ENCODE peak calls at places on chromosome 18, in nine cellular contexts. One of them, this sample, is unnamed.

GRCh38 chr18:31657823-31658669 is 26.3 kb downstream of the B4GALT6 start:
- DNase-seq in GM23248: no peak
- DNase-seq in Calu3: no peak
- DNase-seq in pons: no peak
- DNase-seq in kidney glomerular epithelial cell: no peak
- DNase-seq in astrocyte of the spinal cord: peak
- DNase-seq in stimulated activated CD8-positive, alpha-beta memory T cell treated with anti-CD3 and anti-CD28 coated beads, Interleukin-15, amount 100 ng/mL, for 24 hours: no peak
- DNase-seq in activated effector memory CD4-positive, alpha-beta T cell treated with anti-CD3 and anti-CD28 coated beads, Interleukin-2, amount 50 U/mL, for 16 hours: peak
- DNase-seq in tibial artery: no peak
- DNase-seq in this sample: no peak

GRCh38 chr18:40313030-40313642 is 1641.9 kb upstream of the PIK3C3 start:
- DNase-seq in GM23248: no peak
- DNase-seq in Calu3: no peak
- DNase-seq in pons: no peak
- DNase-seq in kidney glomerular epithelial cell: no peak
- DNase-seq in astrocyte of the spinal cord: no peak
- DNase-seq in stimulated activated CD8-positive, alpha-beta memory T cell treated with anti-CD3 and anti-CD28 coated beads, Interleukin-15, amount 100 ng/mL, for 24 hours: no peak
- DNase-seq in activated effector memory CD4-positive, alpha-beta T cell treated with anti-CD3 and anti-CD28 coated beads, Interleukin-2, amount 50 U/mL, for 16 hours: no peak
- DNase-seq in tibial artery: no peak
- DNase-seq in this sample: no peak

GRCh38 chr18:48136051-48136543 is 205.6 kb upstream of the SMAD2 start:
- DNase-seq in GM23248: no peak
- DNase-seq in Calu3: no peak
- DNase-seq in pons: no peak
- DNase-seq in kidney glomerular epithelial cell: no peak
- DNase-seq in astrocyte of the spinal cord: no peak
- DNase-seq in stimulated activated CD8-positive, alpha-beta memory T cell treated with anti-CD3 and anti-CD28 coated beads, Interleukin-15, amount 100 ng/mL, for 24 hours: no peak
- DNase-seq in activated effector memory CD4-positive, alpha-beta T cell treated with anti-CD3 and anti-CD28 coated beads, Interleukin-2, amount 50 U/mL, for 16 hours: peak
- DNase-seq in tibial artery: no peak
- DNase-seq in this sample: no peak

GRCh38 chr18:63088262-63088661 is 231.3 kb downstream of the BCL2 start:
- DNase-seq in GM23248: no peak
- DNase-seq in Calu3: no peak
- DNase-seq in pons: no peak
- DNase-seq in kidney glomerular epithelial cell: no peak
- DNase-seq in astrocyte of the spinal cord: no peak
- DNase-seq in stimulated activated CD8-positive, alpha-beta memory T cell treated with anti-CD3 and anti-CD28 coated beads, Interleukin-15, amount 100 ng/mL, for 24 hours: no peak
- DNase-seq in activated effector memory CD4-positive, alpha-beta T cell treated with anti-CD3 and anti-CD28 coated beads, Interleukin-2, amount 50 U/mL, for 16 hours: no peak
- DNase-seq in tibial artery: no peak
- DNase-seq in this sample: no peak

GRCh38 chr18:10860382-10860781 is 289.0 kb downstream of the PIEZO2 start:
- DNase-seq in GM23248: no peak
- DNase-seq in Calu3: no peak
- DNase-seq in pons: no peak
- DNase-seq in kidney glomerular epithelial cell: no peak
- DNase-seq in astrocyte of the spinal cord: no peak
- DNase-seq in stimulated activated CD8-positive, alpha-beta memory T cell treated with anti-CD3 and anti-CD28 coated beads, Interleukin-15, amount 100 ng/mL, for 24 hours: no peak
- DNase-seq in activated effector memory CD4-positive, alpha-beta T cell treated with anti-CD3 and anti-CD28 coated beads, Interleukin-2, amount 50 U/mL, for 16 hours: no peak
- DNase-seq in tibial artery: no peak
- DNase-seq in this sample: no peak

GRCh38 chr18:33562741-33563140 is 15.3 kb upstream of the ASXL3 start:
- DNase-seq in GM23248: no peak
- DNase-seq in Calu3: no peak
- DNase-seq in pons: no peak
- DNase-seq in kidney glomerular epithelial cell: no peak
- DNase-seq in astrocyte of the spinal cord: no peak
- DNase-seq in stimulated activated CD8-positive, alpha-beta memory T cell treated with anti-CD3 and anti-CD28 coated beads, Interleukin-15, amount 100 ng/mL, for 24 hours: no peak
- DNase-seq in activated effector memory CD4-positive, alpha-beta T cell treated with anti-CD3 and anti-CD28 coated beads, Interleukin-2, amount 50 U/mL, for 16 hours: no peak
- DNase-seq in tibial artery: no peak
- DNase-seq in this sample: no peak

GRCh38 chr18:7221424-7222155 is 9.3 kb upstream of the LRRC30 start:
- DNase-seq in GM23248: peak
- DNase-seq in Calu3: peak
- DNase-seq in pons: peak
- DNase-seq in kidney glomerular epithelial cell: peak
- DNase-seq in astrocyte of the spinal cord: peak
- DNase-seq in stimulated activated CD8-positive, alpha-beta memory T cell treated with anti-CD3 and anti-CD28 coated beads, Interleukin-15, amount 100 ng/mL, for 24 hours: no peak
- DNase-seq in activated effector memory CD4-positive, alpha-beta T cell treated with anti-CD3 and anti-CD28 coated beads, Interleukin-2, amount 50 U/mL, for 16 hours: no peak
- DNase-seq in tibial artery: no peak
- DNase-seq in this sample: peak

GRCh38 chr18:77095356-77096030 is 37.1 kb downstream of the MBP start:
- DNase-seq in GM23248: no peak
- DNase-seq in Calu3: no peak
- DNase-seq in pons: no peak
- DNase-seq in kidney glomerular epithelial cell: no peak
- DNase-seq in astrocyte of the spinal cord: no peak
- DNase-seq in stimulated activated CD8-positive, alpha-beta memory T cell treated with anti-CD3 and anti-CD28 coated beads, Interleukin-15, amount 100 ng/mL, for 24 hours: no peak
- DNase-seq in activated effector memory CD4-positive, alpha-beta T cell treated with anti-CD3 and anti-CD28 coated beads, Interleukin-2, amount 50 U/mL, for 16 hours: no peak
- DNase-seq in tibial artery: no peak
- DNase-seq in this sample: no peak

GRCh38 chr18:55779711-55780590 is 192.0 kb upstream of the TCF4 start:
- DNase-seq in GM23248: peak
- DNase-seq in Calu3: no peak
- DNase-seq in pons: peak
- DNase-seq in kidney glomerular epithelial cell: no peak
- DNase-seq in astrocyte of the spinal cord: peak
- DNase-seq in stimulated activated CD8-positive, alpha-beta memory T cell treated with anti-CD3 and anti-CD28 coated beads, Interleukin-15, amount 100 ng/mL, for 24 hours: no peak
- DNase-seq in activated effector memory CD4-positive, alpha-beta T cell treated with anti-CD3 and anti-CD28 coated beads, Interleukin-2, amount 50 U/mL, for 16 hours: no peak
- DNase-seq in tibial artery: no peak
- DNase-seq in this sample: peak

GRCh38 chr18:6382968-6383367 is 31.7 kb downstream of the L3MBTL4 start:
- DNase-seq in GM23248: no peak
- DNase-seq in Calu3: no peak
- DNase-seq in pons: no peak
- DNase-seq in kidney glomerular epithelial cell: peak
- DNase-seq in astrocyte of the spinal cord: no peak
- DNase-seq in stimulated activated CD8-positive, alpha-beta memory T cell treated with anti-CD3 and anti-CD28 coated beads, Interleukin-15, amount 100 ng/mL, for 24 hours: no peak
- DNase-seq in activated effector memory CD4-positive, alpha-beta T cell treated with anti-CD3 and anti-CD28 coated beads, Interleukin-2, amount 50 U/mL, for 16 hours: no peak
- DNase-seq in tibial artery: no peak
- DNase-seq in this sample: no peak

GRCh38 chr18:59044855-59045254 is 94.8 kb upstream of the SEC11C start:
- DNase-seq in GM23248: no peak
- DNase-seq in Calu3: no peak
- DNase-seq in pons: no peak
- DNase-seq in kidney glomerular epithelial cell: no peak
- DNase-seq in astrocyte of the spinal cord: no peak
- DNase-seq in stimulated activated CD8-positive, alpha-beta memory T cell treated with anti-CD3 and anti-CD28 coated beads, Interleukin-15, amount 100 ng/mL, for 24 hours: no peak
- DNase-seq in activated effector memory CD4-positive, alpha-beta T cell treated with anti-CD3 and anti-CD28 coated beads, Interleukin-2, amount 50 U/mL, for 16 hours: no peak
- DNase-seq in tibial artery: no peak
- DNase-seq in this sample: no peak

GRCh38 chr18:25177631-25178030 is 174.3 kb downstream of the ZNF521 start:
- DNase-seq in GM23248: no peak
- DNase-seq in Calu3: no peak
- DNase-seq in pons: no peak
- DNase-seq in kidney glomerular epithelial cell: no peak
- DNase-seq in astrocyte of the spinal cord: no peak
- DNase-seq in stimulated activated CD8-positive, alpha-beta memory T cell treated with anti-CD3 and anti-CD28 coated beads, Interleukin-15, amount 100 ng/mL, for 24 hours: no peak
- DNase-seq in activated effector memory CD4-positive, alpha-beta T cell treated with anti-CD3 and anti-CD28 coated beads, Interleukin-2, amount 50 U/mL, for 16 hours: no peak
- DNase-seq in tibial artery: no peak
- DNase-seq in this sample: no peak

GRCh38 chr18:63505566-63506335 is 29.0 kb downstream of the SERPINB5 start:
- DNase-seq in GM23248: peak
- DNase-seq in Calu3: peak
- DNase-seq in pons: no peak
- DNase-seq in kidney glomerular epithelial cell: no peak
- DNase-seq in astrocyte of the spinal cord: no peak
- DNase-seq in stimulated activated CD8-positive, alpha-beta memory T cell treated with anti-CD3 and anti-CD28 coated beads, Interleukin-15, amount 100 ng/mL, for 24 hours: no peak
- DNase-seq in activated effector memory CD4-positive, alpha-beta T cell treated with anti-CD3 and anti-CD28 coated beads, Interleukin-2, amount 50 U/mL, for 16 hours: no peak
- DNase-seq in tibial artery: no peak
- DNase-seq in this sample: peak

GRCh38 chr18:48072428-48073204 is 142.2 kb upstream of the SMAD2 start:
- DNase-seq in GM23248: peak
- DNase-seq in Calu3: no peak
- DNase-seq in pons: no peak
- DNase-seq in kidney glomerular epithelial cell: no peak
- DNase-seq in astrocyte of the spinal cord: no peak
- DNase-seq in stimulated activated CD8-positive, alpha-beta memory T cell treated with anti-CD3 and anti-CD28 coated beads, Interleukin-15, amount 100 ng/mL, for 24 hours: no peak
- DNase-seq in activated effector memory CD4-positive, alpha-beta T cell treated with anti-CD3 and anti-CD28 coated beads, Interleukin-2, amount 50 U/mL, for 16 hours: no peak
- DNase-seq in tibial artery: peak
- DNase-seq in this sample: peak

GRCh38 chr18:13629841-13630747 is 96.3 kb downstream of the FAM210A start:
- DNase-seq in GM23248: peak
- DNase-seq in Calu3: peak
- DNase-seq in pons: peak
- DNase-seq in kidney glomerular epithelial cell: peak
- DNase-seq in astrocyte of the spinal cord: peak
- DNase-seq in stimulated activated CD8-positive, alpha-beta memory T cell treated with anti-CD3 and anti-CD28 coated beads, Interleukin-15, amount 100 ng/mL, for 24 hours: no peak
- DNase-seq in activated effector memory CD4-positive, alpha-beta T cell treated with anti-CD3 and anti-CD28 coated beads, Interleukin-2, amount 50 U/mL, for 16 hours: peak
- DNase-seq in tibial artery: peak
- DNase-seq in this sample: peak

GRCh38 chr18:76958692-76959341 is 136.5 kb downstream of the ZNF236 start:
- DNase-seq in GM23248: no peak
- DNase-seq in Calu3: no peak
- DNase-seq in pons: no peak
- DNase-seq in kidney glomerular epithelial cell: no peak
- DNase-seq in astrocyte of the spinal cord: no peak
- DNase-seq in stimulated activated CD8-positive, alpha-beta memory T cell treated with anti-CD3 and anti-CD28 coated beads, Interleukin-15, amount 100 ng/mL, for 24 hours: no peak
- DNase-seq in activated effector memory CD4-positive, alpha-beta T cell treated with anti-CD3 and anti-CD28 coated beads, Interleukin-2, amount 50 U/mL, for 16 hours: no peak
- DNase-seq in tibial artery: no peak
- DNase-seq in this sample: no peak

GRCh38 chr18:49812321-49813070 is 837 bp downstream of the ACAA2 start:
- DNase-seq in GM23248: peak
- DNase-seq in Calu3: no peak
- DNase-seq in pons: peak
- DNase-seq in kidney glomerular epithelial cell: no peak
- DNase-seq in astrocyte of the spinal cord: peak
- DNase-seq in stimulated activated CD8-positive, alpha-beta memory T cell treated with anti-CD3 and anti-CD28 coated beads, Interleukin-15, amount 100 ng/mL, for 24 hours: no peak
- DNase-seq in activated effector memory CD4-positive, alpha-beta T cell treated with anti-CD3 and anti-CD28 coated beads, Interleukin-2, amount 50 U/mL, for 16 hours: no peak
- DNase-seq in tibial artery: no peak
- DNase-seq in this sample: no peak

GRCh38 chr18:46297621-46298020 is 193.4 kb downstream of the HAUS1 start:
- DNase-seq in GM23248: no peak
- DNase-seq in Calu3: no peak
- DNase-seq in pons: no peak
- DNase-seq in kidney glomerular epithelial cell: no peak
- DNase-seq in astrocyte of the spinal cord: peak
- DNase-seq in stimulated activated CD8-positive, alpha-beta memory T cell treated with anti-CD3 and anti-CD28 coated beads, Interleukin-15, amount 100 ng/mL, for 24 hours: no peak
- DNase-seq in activated effector memory CD4-positive, alpha-beta T cell treated with anti-CD3 and anti-CD28 coated beads, Interleukin-2, amount 50 U/mL, for 16 hours: no peak
- DNase-seq in tibial artery: no peak
- DNase-seq in this sample: no peak

GRCh38 chr18:55462652-55463051 is 125.3 kb downstream of the TCF4 start:
- DNase-seq in GM23248: no peak
- DNase-seq in Calu3: no peak
- DNase-seq in pons: no peak
- DNase-seq in kidney glomerular epithelial cell: no peak
- DNase-seq in astrocyte of the spinal cord: no peak
- DNase-seq in stimulated activated CD8-positive, alpha-beta memory T cell treated with anti-CD3 and anti-CD28 coated beads, Interleukin-15, amount 100 ng/mL, for 24 hours: no peak
- DNase-seq in activated effector memory CD4-positive, alpha-beta T cell treated with anti-CD3 and anti-CD28 coated beads, Interleukin-2, amount 50 U/mL, for 16 hours: no peak
- DNase-seq in tibial artery: no peak
- DNase-seq in this sample: no peak

GRCh38 chr18:44039216-44039615 is 641.5 kb upstream of the SETBP1 start:
- DNase-seq in GM23248: no peak
- DNase-seq in Calu3: no peak
- DNase-seq in pons: no peak
- DNase-seq in kidney glomerular epithelial cell: no peak
- DNase-seq in astrocyte of the spinal cord: no peak
- DNase-seq in stimulated activated CD8-positive, alpha-beta memory T cell treated with anti-CD3 and anti-CD28 coated beads, Interleukin-15, amount 100 ng/mL, for 24 hours: no peak
- DNase-seq in activated effector memory CD4-positive, alpha-beta T cell treated with anti-CD3 and anti-CD28 coated beads, Interleukin-2, amount 50 U/mL, for 16 hours: no peak
- DNase-seq in tibial artery: no peak
- DNase-seq in this sample: no peak

GRCh38 chr18:67977067-67977616 is 460.6 kb upstream of the DSEL start:
- DNase-seq in GM23248: no peak
- DNase-seq in Calu3: no peak
- DNase-seq in pons: no peak
- DNase-seq in kidney glomerular epithelial cell: no peak
- DNase-seq in astrocyte of the spinal cord: no peak
- DNase-seq in stimulated activated CD8-positive, alpha-beta memory T cell treated with anti-CD3 and anti-CD28 coated beads, Interleukin-15, amount 100 ng/mL, for 24 hours: no peak
- DNase-seq in activated effector memory CD4-positive, alpha-beta T cell treated with anti-CD3 and anti-CD28 coated beads, Interleukin-2, amount 50 U/mL, for 16 hours: no peak
- DNase-seq in tibial artery: no peak
- DNase-seq in this sample: no peak

GRCh38 chr18:25062720-25063119 is 289.2 kb downstream of the ZNF521 start:
- DNase-seq in GM23248: no peak
- DNase-seq in Calu3: no peak
- DNase-seq in pons: no peak
- DNase-seq in kidney glomerular epithelial cell: no peak
- DNase-seq in astrocyte of the spinal cord: no peak
- DNase-seq in stimulated activated CD8-positive, alpha-beta memory T cell treated with anti-CD3 and anti-CD28 coated beads, Interleukin-15, amount 100 ng/mL, for 24 hours: no peak
- DNase-seq in activated effector memory CD4-positive, alpha-beta T cell treated with anti-CD3 and anti-CD28 coated beads, Interleukin-2, amount 50 U/mL, for 16 hours: no peak
- DNase-seq in tibial artery: no peak
- DNase-seq in this sample: no peak

GRCh38 chr18:36372902-36373301 is 75.4 kb downstream of the FHOD3 start:
- DNase-seq in GM23248: peak
- DNase-seq in Calu3: peak
- DNase-seq in pons: no peak
- DNase-seq in kidney glomerular epithelial cell: no peak
- DNase-seq in astrocyte of the spinal cord: peak
- DNase-seq in stimulated activated CD8-positive, alpha-beta memory T cell treated with anti-CD3 and anti-CD28 coated beads, Interleukin-15, amount 100 ng/mL, for 24 hours: no peak
- DNase-seq in activated effector memory CD4-positive, alpha-beta T cell treated with anti-CD3 and anti-CD28 coated beads, Interleukin-2, amount 50 U/mL, for 16 hours: no peak
- DNase-seq in tibial artery: no peak
- DNase-seq in this sample: peak

GRCh38 chr18:13416208-13416607 is 197.6 kb downstream of the LDLRAD4 start:
- DNase-seq in GM23248: no peak
- DNase-seq in Calu3: no peak
- DNase-seq in pons: peak
- DNase-seq in kidney glomerular epithelial cell: no peak
- DNase-seq in astrocyte of the spinal cord: peak
- DNase-seq in stimulated activated CD8-positive, alpha-beta memory T cell treated with anti-CD3 and anti-CD28 coated beads, Interleukin-15, amount 100 ng/mL, for 24 hours: no peak
- DNase-seq in activated effector memory CD4-positive, alpha-beta T cell treated with anti-CD3 and anti-CD28 coated beads, Interleukin-2, amount 50 U/mL, for 16 hours: no peak
- DNase-seq in tibial artery: no peak
- DNase-seq in this sample: no peak

GRCh38 chr18:61199131-61199903 is 133.9 kb upstream of the CDH20 start:
- DNase-seq in GM23248: peak
- DNase-seq in Calu3: no peak
- DNase-seq in pons: no peak
- DNase-seq in kidney glomerular epithelial cell: peak
- DNase-seq in astrocyte of the spinal cord: peak
- DNase-seq in stimulated activated CD8-positive, alpha-beta memory T cell treated with anti-CD3 and anti-CD28 coated beads, Interleukin-15, amount 100 ng/mL, for 24 hours: no peak
- DNase-seq in activated effector memory CD4-positive, alpha-beta T cell treated with anti-CD3 and anti-CD28 coated beads, Interleukin-2, amount 50 U/mL, for 16 hours: no peak
- DNase-seq in tibial artery: no peak
- DNase-seq in this sample: peak

GRCh38 chr18:59846814-59847490 is 52.8 kb upstream of the PMAIP1 start:
- DNase-seq in GM23248: peak
- DNase-seq in Calu3: peak
- DNase-seq in pons: no peak
- DNase-seq in kidney glomerular epithelial cell: peak
- DNase-seq in astrocyte of the spinal cord: peak
- DNase-seq in stimulated activated CD8-positive, alpha-beta memory T cell treated with anti-CD3 and anti-CD28 coated beads, Interleukin-15, amount 100 ng/mL, for 24 hours: no peak
- DNase-seq in activated effector memory CD4-positive, alpha-beta T cell treated with anti-CD3 and anti-CD28 coated beads, Interleukin-2, amount 50 U/mL, for 16 hours: peak
- DNase-seq in tibial artery: no peak
- DNase-seq in this sample: peak

GRCh38 chr18:2699001-2699400 is 43.5 kb downstream of the SMCHD1 start:
- DNase-seq in GM23248: no peak
- DNase-seq in Calu3: no peak
- DNase-seq in pons: no peak
- DNase-seq in kidney glomerular epithelial cell: no peak
- DNase-seq in astrocyte of the spinal cord: no peak
- DNase-seq in stimulated activated CD8-positive, alpha-beta memory T cell treated with anti-CD3 and anti-CD28 coated beads, Interleukin-15, amount 100 ng/mL, for 24 hours: no peak
- DNase-seq in activated effector memory CD4-positive, alpha-beta T cell treated with anti-CD3 and anti-CD28 coated beads, Interleukin-2, amount 50 U/mL, for 16 hours: no peak
- DNase-seq in tibial artery: no peak
- DNase-seq in this sample: no peak

GRCh38 chr18:7452331-7452730 is 114.8 kb upstream of the PTPRM start:
- DNase-seq in GM23248: peak
- DNase-seq in Calu3: peak
- DNase-seq in pons: no peak
- DNase-seq in kidney glomerular epithelial cell: peak
- DNase-seq in astrocyte of the spinal cord: peak
- DNase-seq in stimulated activated CD8-positive, alpha-beta memory T cell treated with anti-CD3 and anti-CD28 coated beads, Interleukin-15, amount 100 ng/mL, for 24 hours: no peak
- DNase-seq in activated effector memory CD4-positive, alpha-beta T cell treated with anti-CD3 and anti-CD28 coated beads, Interleukin-2, amount 50 U/mL, for 16 hours: no peak
- DNase-seq in tibial artery: peak
- DNase-seq in this sample: peak

GRCh38 chr18:36544036-36544725 is 246.7 kb downstream of the FHOD3 start:
- DNase-seq in GM23248: no peak
- DNase-seq in Calu3: no peak
- DNase-seq in pons: no peak
- DNase-seq in kidney glomerular epithelial cell: no peak
- DNase-seq in astrocyte of the spinal cord: peak
- DNase-seq in stimulated activated CD8-positive, alpha-beta memory T cell treated with anti-CD3 and anti-CD28 coated beads, Interleukin-15, amount 100 ng/mL, for 24 hours: no peak
- DNase-seq in activated effector memory CD4-positive, alpha-beta T cell treated with anti-CD3 and anti-CD28 coated beads, Interleukin-2, amount 50 U/mL, for 16 hours: no peak
- DNase-seq in tibial artery: peak
- DNase-seq in this sample: no peak

GRCh38 chr18:9710037-9710436 is 1.9 kb downstream of the RAB31 start:
- DNase-seq in GM23248: no peak
- DNase-seq in Calu3: no peak
- DNase-seq in pons: no peak
- DNase-seq in kidney glomerular epithelial cell: no peak
- DNase-seq in astrocyte of the spinal cord: no peak
- DNase-seq in stimulated activated CD8-positive, alpha-beta memory T cell treated with anti-CD3 and anti-CD28 coated beads, Interleukin-15, amount 100 ng/mL, for 24 hours: no peak
- DNase-seq in activated effector memory CD4-positive, alpha-beta T cell treated with anti-CD3 and anti-CD28 coated beads, Interleukin-2, amount 50 U/mL, for 16 hours: no peak
- DNase-seq in tibial artery: no peak
- DNase-seq in this sample: no peak

GRCh38 chr18:51278045-51278649 is 80.7 kb upstream of the MEX3C start:
- DNase-seq in GM23248: peak
- DNase-seq in Calu3: peak
- DNase-seq in pons: peak
- DNase-seq in kidney glomerular epithelial cell: peak
- DNase-seq in astrocyte of the spinal cord: peak
- DNase-seq in stimulated activated CD8-positive, alpha-beta memory T cell treated with anti-CD3 and anti-CD28 coated beads, Interleukin-15, amount 100 ng/mL, for 24 hours: no peak
- DNase-seq in activated effector memory CD4-positive, alpha-beta T cell treated with anti-CD3 and anti-CD28 coated beads, Interleukin-2, amount 50 U/mL, for 16 hours: peak
- DNase-seq in tibial artery: no peak
- DNase-seq in this sample: no peak

This sample was measured in AG20443.